ENCODE peak calls at places on chromosomes 2 and 18, in seven cellular contexts. F, D, C, S, O, B and T are unnamed samples.

GRCh38 chr2:9380702-9381628 is 42.4 kb downstream of the ITGB1BP1 start:
- DNase-seq in F (no peak), D (no peak), C (peak), S (peak), O (peak), B (no peak), T (no peak)

GRCh38 chr2:9739508-9739907 is 103.8 kb upstream of the TAF1B start:
- DNase-seq in F (no peak), D (no peak), C (no peak), S (no peak), O (no peak), B (peak), T (peak)

GRCh38 chr2:11865378-11865777 is 118.9 kb downstream of the LPIN1 start:
- DNase-seq in F (no peak), D (no peak), C (no peak), S (no peak), O (no peak), B (no peak), T (peak)

GRCh38 chr2:12066986-12067385 is 320.6 kb downstream of the LPIN1 start:
- DNase-seq in F (no peak), D (no peak), C (no peak), S (no peak), O (no peak), B (no peak), T (no peak)

GRCh38 chr2:111673526-111673925 is 210.5 kb downstream of the ANAPC1 start:
- DNase-seq in F (no peak), D (no peak), C (no peak), S (no peak), O (no peak), B (no peak), T (peak)

GRCh38 chr2:232633413-232634318 is at the start of gene EFHD1:
- DNase-seq in F (peak), D (peak), C (no peak), S (peak), O (peak), B (peak), T (peak)

GRCh38 chr2:202376460-202377307 is 557 bp downstream of the BMPR2 start:
- DNase-seq in F (no peak), D (peak), C (no peak), S (no peak), O (peak), B (peak), T (peak)

GRCh38 chr2:160125828-160126227 is 63.4 kb upstream of the PLA2R1 start:
- DNase-seq in F (no peak), D (no peak), C (no peak), S (no peak), O (no peak), B (no peak), T (no peak)

GRCh38 chr18:8615397-8616025 is 6.3 kb downstream of the RAB12 start:
- DNase-seq in F (no peak), D (no peak), C (peak), S (no peak), O (peak), B (no peak), T (no peak)

GRCh38 chr2:88690591-88691338 is 708 bp upstream of the RPIA start:
- DNase-seq in F (no peak), D (peak), C (peak), S (peak), O (peak), B (peak), T (peak)

GRCh38 chr2:128090909-128091690 is at the start of gene UGGT1:
- DNase-seq in F (peak), D (peak), C (peak), S (peak), O (peak), B (peak), T (peak)

GRCh38 chr2:55420901-55421300 is 1.2 kb upstream of the CCDC88A start:
- DNase-seq in F (no peak), D (no peak), C (no peak), S (no peak), O (no peak), B (no peak), T (no peak)

GRCh38 chr2:240229603-240230423 is 89.4 kb upstream of the OTOS start:
- DNase-seq in F (no peak), D (peak), C (no peak), S (no peak), O (peak), B (no peak), T (peak)

GRCh38 chr2:134207589-134208209 is 46.2 kb upstream of the MGAT5 start:
- DNase-seq in F (peak), D (no peak), C (peak), S (no peak), O (peak), B (no peak), T (no peak)

GRCh38 chr2:161436411-161436810 is 20.3 kb downstream of the TBR1 start:
- DNase-seq in F (no peak), D (no peak), C (no peak), S (no peak), O (peak), B (no peak), T (no peak)

GRCh38 chr2:203636896-203637818 is 69.3 kb upstream of the CD28 start:
- DNase-seq in F (no peak), D (peak), C (no peak), S (no peak), O (peak), B (no peak), T (no peak)

GRCh38 chr18:59567445-59567844 is 129.8 kb downstream of the CCBE1 start:
- DNase-seq in F (no peak), D (no peak), C (no peak), S (no peak), O (no peak), B (no peak), T (no peak)

GRCh38 chr18:48842259-48843061 is 108.3 kb downstream of the SMAD7 start:
- DNase-seq in F (no peak), D (no peak), C (no peak), S (no peak), O (no peak), B (peak), T (no peak)

GRCh38 chr2:236888766-236889035 is 197.0 kb upstream of the COPS8 start:
- DNase-seq in F (no peak), D (no peak), C (no peak), S (no peak), O (no peak), B (no peak), T (no peak)

GRCh38 chr2:37322368-37322767 is 2.3 kb downstream of the PRKD3 start:
- DNase-seq in F (no peak), D (no peak), C (no peak), S (no peak), O (no peak), B (no peak), T (no peak)

GRCh38 chr2:172710584-172711024 is 25.0 kb upstream of the RAPGEF4 start:
- DNase-seq in F (peak), D (no peak), C (no peak), S (no peak), O (peak), B (no peak), T (no peak)

GRCh38 chr2:203949228-203949627 is 12.7 kb downstream of the ICOS start:
- DNase-seq in F (no peak), D (no peak), C (no peak), S (no peak), O (peak), B (no peak), T (no peak)

GRCh38 chr2:120846406-120847095 is 110.9 kb downstream of the GLI2 start:
- DNase-seq in F (no peak), D (no peak), C (no peak), S (no peak), O (no peak), B (no peak), T (no peak)

GRCh38 chr2:113192459-113193100 is 18.8 kb downstream of the PSD4 start:
- DNase-seq in F (peak), D (no peak), C (no peak), S (no peak), O (no peak), B (no peak), T (no peak)

GRCh38 chr18:76495435-76496199 is 575 bp upstream of the ZNF516 start:
- DNase-seq in F (peak), D (no peak), C (no peak), S (no peak), O (peak), B (peak), T (no peak)

GRCh38 chr2:16151651-16152050 is 211.3 kb downstream of the MYCN start:
- DNase-seq in F (no peak), D (no peak), C (no peak), S (no peak), O (no peak), B (no peak), T (no peak)

GRCh38 chr18:7272268-7273049 is 41.6 kb downstream of the LRRC30 start:
- DNase-seq in F (peak), D (peak), C (no peak), S (no peak), O (peak), B (peak), T (no peak)
- TF ChIP-seq CTCF in F (peak), D (peak), C (peak), S (peak), O (peak), B (peak), T (peak)

GRCh38 chr2:115386465-115386864 is 944.0 kb downstream of the DPP10 start:
- DNase-seq in F (no peak), D (no peak), C (no peak), S (no peak), O (no peak), B (no peak), T (no peak)

GRCh38 chr2:115384399-115384798 is 942.0 kb downstream of the DPP10 start:
- DNase-seq in F (no peak), D (no peak), C (no peak), S (no peak), O (no peak), B (no peak), T (no peak)

GRCh38 chr2:115389024-115389423 is 946.6 kb downstream of the DPP10 start:
- DNase-seq in F (no peak), D (no peak), C (no peak), S (no peak), O (no peak), B (no peak), T (no peak)

GRCh38 chr2:115389898-115390297 is 947.5 kb downstream of the DPP10 start:
- DNase-seq in F (no peak), D (no peak), C (no peak), S (no peak), O (no peak), B (no peak), T (no peak)
- H3K27ac ChIP-seq in F (no peak), D (no peak), C (no peak), S (no peak), O (no peak), B (no peak), T (no peak)

DNA sequence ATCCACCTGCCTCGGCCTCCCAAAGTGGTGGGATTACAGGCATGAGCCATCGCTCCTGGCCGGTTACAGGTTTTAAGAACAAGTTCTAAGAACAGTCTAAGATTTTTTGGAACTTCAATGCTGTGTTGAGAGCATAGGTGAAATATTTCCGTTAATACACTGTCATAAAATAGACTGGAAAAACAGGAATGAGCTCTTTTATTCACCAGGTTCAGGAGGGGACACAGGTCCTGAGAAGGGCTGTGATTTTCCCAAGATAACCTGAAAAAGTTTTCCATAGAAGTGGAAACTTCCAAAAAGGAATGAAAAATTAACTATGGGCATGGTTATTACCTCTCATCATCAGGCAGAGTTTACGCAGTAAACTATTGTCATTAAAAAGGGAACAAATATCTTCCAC is 97.6 kb upstream of the TMEM178A start:
- DNase-seq in F (no peak), D (no peak), C (no peak), S (no peak), O (no peak), B (no peak), T (no peak)
- H3K4me3 ChIP-seq in F (no peak), D (no peak), C (no peak), S (no peak), O (no peak), B (no peak), T (no peak)

DNA sequence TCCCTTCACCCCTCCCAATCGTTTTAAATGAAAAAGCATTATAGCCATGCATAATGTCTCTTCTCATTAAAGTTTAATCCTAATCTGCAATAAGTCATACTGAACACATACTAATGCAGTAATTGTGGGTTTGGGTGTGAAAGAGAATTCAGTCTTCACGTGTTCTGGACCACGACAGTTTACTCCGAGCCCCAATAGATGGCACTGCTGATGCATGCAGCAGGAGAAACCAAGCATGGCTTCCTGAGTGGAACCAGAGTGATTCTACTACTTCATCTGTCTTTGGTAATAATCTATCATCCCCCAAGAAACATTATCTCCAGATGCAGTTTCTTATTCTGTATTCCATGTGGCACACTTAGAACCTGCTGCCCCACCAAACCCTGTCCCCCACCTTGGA is 47.0 kb upstream of the LAMA1 start:
- DNase-seq in F (peak), D (no peak), C (no peak), S (no peak), O (no peak), B (no peak), T (no peak)
- TF ChIP-seq CTCF in F (peak), D (no peak), C (peak), S (no peak), O (peak), B (no peak), T (no peak)

GRCh38 chr18:79487198-79488165 is 91.8 kb downstream of the NFATC1 start:
- DNase-seq in F (no peak), D (no peak), C (no peak), S (no peak), O (no peak), B (peak), T (no peak)

GRCh38 chr18:79484661-79485621 is 89.2 kb downstream of the NFATC1 start:
- DNase-seq in F (peak), D (no peak), C (no peak), S (no peak), O (no peak), B (peak), T (no peak)

GRCh38 chr18:79488311-79489047 is 92.7 kb downstream of the NFATC1 start:
- DNase-seq in F (no peak), D (no peak), C (no peak), S (no peak), O (no peak), B (peak), T (no peak)

GRCh38 chr18:79485788-79486355 is 90.1 kb downstream of the NFATC1 start:
- DNase-seq in F (no peak), D (no peak), C (no peak), S (no peak), O (no peak), B (no peak), T (no peak)

GRCh38 chr18:79486356-79487197 is 90.8 kb downstream of the NFATC1 start:
- DNase-seq in F (no peak), D (no peak), C (no peak), S (no peak), O (no peak), B (peak), T (no peak)
- H3K27ac ChIP-seq in F (no peak), D (no peak), C (no peak), S (peak), O (no peak), B (no peak), T (peak)

GRCh38 chr18:52442686-52443085 is 102.7 kb downstream of the DCC start:
- DNase-seq in F (no peak), D (no peak), C (no peak), S (no peak), O (no peak), B (no peak), T (no peak)
- H3K4me3 ChIP-seq in F (no peak), D (no peak), C (no peak), S (no peak), O (no peak), B (no peak), T (no peak)

GRCh38 chr2:46488389-46488788 is 9.0 kb downstream of the TMEM247 start:
- DNase-seq in F (no peak), D (no peak), C (no peak), S (no peak), O (no peak), B (no peak), T (no peak)
- TF ChIP-seq CTCF in F (peak), D (no peak), C (no peak), S (no peak), O (no peak), B (no peak), T (no peak)

DNA sequence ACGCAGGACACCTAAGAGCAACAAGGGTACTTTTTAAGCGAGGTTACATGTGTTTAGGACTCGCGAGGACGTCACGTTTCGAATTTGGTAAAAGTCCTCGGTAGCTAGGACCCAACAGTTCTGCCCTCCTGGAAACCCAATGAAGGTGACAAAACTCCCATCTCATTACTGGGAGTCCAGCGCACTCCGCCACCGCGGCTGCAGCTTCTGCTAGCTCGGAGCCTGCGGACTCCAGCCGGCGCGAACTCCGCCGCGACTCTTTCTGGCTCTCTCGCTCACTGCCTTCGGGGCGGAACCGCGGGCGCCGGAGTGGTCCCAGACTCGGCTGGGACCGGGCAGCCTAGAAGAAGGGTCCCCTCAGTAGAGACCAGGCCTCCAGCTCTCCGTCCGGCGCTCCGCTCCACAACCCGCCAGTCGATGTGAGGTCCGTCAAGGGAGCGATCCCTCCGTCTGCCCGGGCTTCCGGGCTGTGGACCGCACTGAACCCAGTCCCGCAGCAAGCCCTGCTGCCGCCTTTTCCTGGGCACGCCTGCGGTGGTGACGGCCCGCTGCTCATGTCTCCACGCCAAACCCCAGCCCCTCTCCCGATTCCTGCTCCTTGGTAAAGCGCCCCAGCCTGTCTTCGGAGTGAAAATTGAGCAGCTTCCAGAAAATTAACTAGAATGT is 3.0 kb upstream of the OSR1 start:
- DNase-seq in F (peak), D (no peak), C (no peak), S (no peak), O (no peak), B (no peak), T (no peak)
- H3K27ac ChIP-seq in F (no peak), D (no peak), C (no peak), S (peak), O (peak), B (no peak), T (peak)